ENCODE peak calls at places on chromosome 13, in eight cellular contexts. V is Caki2; L is head of caudate nucleus; J is testis; Z is HT1080; R is IMR-90; K is EL; W is stimulated activated CD4-positive, alpha-beta T cell treated with anti-CD3 and anti-CD28 coated beads, TNF-alpha, amount 100 ng/mL, for 48 hours. P is an unnamed sample.

GRCh38 chr13:31905896-31906295 is 125.7 kb upstream of the FRY start:
- DNase-seq in V (no peak), L (no peak), J (no peak), Z (no peak), R (no peak), K (no peak), W (no peak), P (no peak)

GRCh38 chr13:75715598-75716523 is 79.7 kb downstream of the LMO7 start:
- DNase-seq in V (no peak), L (no peak), J (no peak), Z (no peak), R (no peak), K (peak), W (no peak), P (no peak)

GRCh38 chr13:21137696-21138095 is 38.7 kb downstream of the SKA3 start:
- DNase-seq in V (no peak), L (no peak), J (no peak), Z (peak), R (peak), K (peak), W (no peak), P (no peak)

GRCh38 chr13:27311518-27312208 is 41.0 kb downstream of the RASL11A start:
- DNase-seq in V (no peak), L (no peak), J (no peak), Z (no peak), R (no peak), K (no peak), W (no peak), P (no peak)

GRCh38 chr13:107208889-107209288 is 641.0 kb upstream of the ARGLU1 start:
- DNase-seq in V (no peak), L (no peak), J (no peak), Z (no peak), R (no peak), K (no peak), W (no peak), P (no peak)

GRCh38 chr13:76331948-76332712 is 554.1 kb downstream of the KCTD12 start:
- DNase-seq in V (no peak), L (no peak), J (no peak), Z (no peak), R (peak), K (no peak), W (no peak), P (no peak)

GRCh38 chr13:92221916-92222315 is 823.5 kb downstream of the GPC5 start:
- DNase-seq in V (no peak), L (no peak), J (no peak), Z (no peak), R (no peak), K (no peak), W (no peak), P (no peak)

GRCh38 chr13:44660050-44660449 is 83.9 kb upstream of the TSC22D1 start:
- DNase-seq in V (no peak), L (no peak), J (no peak), Z (peak), R (no peak), K (peak), W (no peak), P (no peak)

GRCh38 chr13:27962128-27962841 is 6.8 kb downstream of the CDX2 start:
- DNase-seq in V (no peak), L (no peak), J (no peak), Z (no peak), R (no peak), K (no peak), W (no peak), P (no peak)

GRCh38 chr13:25844559-25845434 is 207.0 kb downstream of the SHISA2 start:
- DNase-seq in V (no peak), L (no peak), J (no peak), Z (no peak), R (no peak), K (no peak), W (no peak), P (no peak)

GRCh38 chr13:80823472-80823871 is 482.5 kb upstream of the SPRY2 start:
- DNase-seq in V (no peak), L (no peak), J (no peak), Z (no peak), R (no peak), K (no peak), W (no peak), P (no peak)

GRCh38 chr13:40116008-40116407 is 460.5 kb downstream of the COG6 start:
- DNase-seq in V (peak), L (no peak), J (no peak), Z (peak), R (peak), K (peak), W (peak), P (no peak)

P was measured in esophagus muscularis mucosa.